ENCODE peak calls at places on chromosomes 2 and 18, in four cellular contexts. L, N, E and S are unnamed samples.

GRCh38 chr2:164840930-164841718 is 499 bp downstream of the COBLL1 start:
- DNase-seq in L (peak), N (no peak), E (peak), S (no peak)

GRCh38 chr18:23650963-23651927 is 11.5 kb downstream of the ANKRD29 start:
- DNase-seq in L (peak), N (no peak), E (peak), S (no peak)

GRCh38 chr2:117485588-117485987 is 328.9 kb upstream of the DDX18 start:
- DNase-seq in L (no peak), N (no peak), E (no peak), S (no peak)

GRCh38 chr2:197423307-197423706 is 11.5 kb downstream of the SF3B1 start:
- DNase-seq in L (no peak), N (no peak), E (no peak), S (no peak)

GRCh38 chr2:7748717-7749415 is 831.7 kb downstream of the RNF144A start:
- DNase-seq in L (no peak), N (no peak), E (peak), S (no peak)

GRCh38 chr2:42163444-42164045 is 5.6 kb upstream of the EML4 start:
- DNase-seq in L (no peak), N (no peak), E (no peak), S (no peak)

GRCh38 chr18:32301976-32302743 is 112.3 kb downstream of the MEP1B start:
- DNase-seq in L (peak), N (no peak), E (peak), S (no peak)

GRCh38 chr2:29657674-29658073 is 263.7 kb downstream of the ALK start:
- DNase-seq in L (no peak), N (no peak), E (no peak), S (no peak)

GRCh38 chr2:236101311-236101950 is 66.8 kb downstream of the GBX2 start:
- DNase-seq in L (no peak), N (no peak), E (no peak), S (no peak)

GRCh38 chr2:194907569-194907968 is 749.5 kb upstream of the SLC39A10 start:
- DNase-seq in L (no peak), N (no peak), E (no peak), S (no peak)

GRCh38 chr2:118046628-118047210 is 32.8 kb upstream of the CCDC93 start:
- DNase-seq in L (no peak), N (no peak), E (peak), S (no peak)

GRCh38 chr18:70382032-70382431 is 93.2 kb downstream of the SOCS6 start:
- DNase-seq in L (peak), N (no peak), E (peak), S (no peak)